ENCODE peak calls at places on chromosomes 5 and 9, in five cellular contexts. W, G, U, Y and V are unnamed samples.

GRCh38 chr9:114178756-114179450 is 23.6 kb downstream of the COL27A1 start:
- DNase-seq in W (peak), G (no peak), U (no peak), Y (no peak), V (no peak)

GRCh38 chr5:181235689-181236366 is 7.9 kb downstream of the RACK1 start:
- DNase-seq in W (no peak), G (no peak), U (no peak), Y (no peak), V (no peak)

GRCh38 chr5:30849801-30850370 is 343.6 kb upstream of the CDH6 start:
- DNase-seq in W (no peak), G (no peak), U (peak), Y (no peak), V (peak)

GRCh38 chr5:178319541-178320041 is 87.0 kb upstream of the PHYKPL start:
- DNase-seq in W (peak), G (no peak), U (no peak), Y (no peak), V (no peak)

GRCh38 chr9:109476781-109477268 is 21.3 kb downstream of the PTPN3 start:
- DNase-seq in W (no peak), G (no peak), U (peak), Y (no peak), V (no peak)

GRCh38 chr5:140556438-140556837 is 835 bp downstream of the SRA1 start:
- DNase-seq in W (no peak), G (no peak), U (no peak), Y (no peak), V (no peak)

GRCh38 chr9:15576350-15577050 is 23.7 kb downstream of the CCDC171 start:
- DNase-seq in W (no peak), G (no peak), U (no peak), Y (no peak), V (no peak)

GRCh38 chr9:129458663-129459549 is 162.0 kb downstream of the C9orf50 start:
- DNase-seq in W (peak), G (peak), U (no peak), Y (peak), V (peak)

GRCh38 chr5:37926732-37927131 is 86.9 kb upstream of the GDNF start:
- DNase-seq in W (no peak), G (no peak), U (peak), Y (no peak), V (peak)

GRCh38 chr9:124297553-124297905 is 39.8 kb downstream of the NEK6 start:
- DNase-seq in W (peak), G (no peak), U (peak), Y (peak), V (peak)

GRCh38 chr5:133475986-133476385 is 136.4 kb downstream of the FSTL4 start:
- DNase-seq in W (no peak), G (no peak), U (no peak), Y (no peak), V (no peak)

GRCh38 chr5:31317642-31318041 is 124.2 kb downstream of the CDH6 start:
- DNase-seq in W (no peak), G (no peak), U (no peak), Y (no peak), V (no peak)

GRCh38 chr9:108211576-108211975 is 644.2 kb downstream of the ACTL7B start:
- DNase-seq in W (no peak), G (no peak), U (no peak), Y (no peak), V (no peak)

GRCh38 chr5:113270081-113270480 is 164.7 kb downstream of the TSSK1B start:
- DNase-seq in W (no peak), G (no peak), U (no peak), Y (no peak), V (no peak)

GRCh38 chr5:6452622-6453504 is 4.2 kb downstream of the UBE2QL1 start:
- DNase-seq in W (no peak), G (no peak), U (no peak), Y (no peak), V (no peak)

GRCh38 chr5:80206282-80206681 is 49.6 kb downstream of the SERINC5 start:
- DNase-seq in W (no peak), G (no peak), U (peak), Y (no peak), V (peak)